ENCODE peak calls at places on chromosomes 13 and 19, in five cellular contexts. One of them, this sample, is unnamed.

GRCh38 chr19:47509973-47510372 is 4.9 kb downstream of the NAPA start:
- DNase-seq in H1: no peak
- DNase-seq in fibroblast of lung: no peak
- DNase-seq in uterus: no peak
- DNase-seq in cardiac muscle cell: no peak
- DNase-seq in this sample: no peak

GRCh38 chr13:101552797-101553196 is 100.3 kb downstream of the ITGBL1 start:
- DNase-seq in uterus: no peak
- DNase-seq in cardiac muscle cell: no peak
- DNase-seq in H1: no peak
- DNase-seq in fibroblast of lung: peak
- DNase-seq in this sample: no peak

GRCh38 chr19:12840091-12841079 is 2.1 kb downstream of the MAST1 start:
- DNase-seq in uterus: no peak
- DNase-seq in H1: peak
- DNase-seq in cardiac muscle cell: peak
- DNase-seq in fibroblast of lung: peak
- DNase-seq in this sample: peak

GRCh38 chr13:95716231-95716630 is 39.3 kb downstream of the DNAJC3 start:
- DNase-seq in cardiac muscle cell: no peak
- DNase-seq in uterus: no peak
- DNase-seq in fibroblast of lung: no peak
- DNase-seq in H1: no peak
- DNase-seq in this sample: no peak

GRCh38 chr19:55576746-55577145 is 3.9 kb downstream of the ZNF579 start:
- DNase-seq in uterus: no peak
- DNase-seq in cardiac muscle cell: no peak
- DNase-seq in fibroblast of lung: no peak
- DNase-seq in H1: no peak
- DNase-seq in this sample: no peak

GRCh38 chr19:6580313-6580712 is 10.6 kb downstream of the CD70 start:
- DNase-seq in fibroblast of lung: peak
- DNase-seq in uterus: no peak
- DNase-seq in cardiac muscle cell: no peak
- DNase-seq in H1: no peak
- DNase-seq in this sample: no peak

GRCh38 chr19:54464044-54464623 is 556 bp upstream of the LENG9 start:
- DNase-seq in cardiac muscle cell: peak
- DNase-seq in uterus: peak
- DNase-seq in H1: peak
- DNase-seq in fibroblast of lung: peak
- DNase-seq in this sample: peak

GRCh38 chr13:66748712-66749111 is 481.4 kb downstream of the PCDH9 start:
- DNase-seq in uterus: no peak
- DNase-seq in H1: no peak
- DNase-seq in fibroblast of lung: no peak
- DNase-seq in cardiac muscle cell: no peak
- DNase-seq in this sample: no peak

GRCh38 chr13:40197049-40197448 is 469.4 kb downstream of the FOXO1 start:
- DNase-seq in H1: no peak
- DNase-seq in cardiac muscle cell: no peak
- DNase-seq in uterus: no peak
- DNase-seq in fibroblast of lung: no peak
- DNase-seq in this sample: no peak

GRCh38 chr19:19657397-19657783 is 6.1 kb downstream of the ATP13A1 start:
- DNase-seq in H1: no peak
- DNase-seq in fibroblast of lung: no peak
- DNase-seq in cardiac muscle cell: no peak
- DNase-seq in uterus: no peak
- DNase-seq in this sample: no peak

GRCh38 chr19:367561-367960 is 23.0 kb upstream of the MIER2 start:
- DNase-seq in uterus: no peak
- DNase-seq in fibroblast of lung: no peak
- DNase-seq in cardiac muscle cell: no peak
- DNase-seq in H1: no peak
- DNase-seq in this sample: no peak

GRCh38 chr19:11256189-11256588 is 6.1 kb downstream of the DOCK6 start:
- DNase-seq in uterus: no peak
- DNase-seq in fibroblast of lung: peak
- DNase-seq in cardiac muscle cell: no peak
- DNase-seq in H1: no peak
- DNase-seq in this sample: peak

GRCh38 chr13:43036386-43037220 is 13.2 kb downstream of the DNAJC15 start:
- DNase-seq in cardiac muscle cell: no peak
- DNase-seq in uterus: no peak
- DNase-seq in H1: no peak
- DNase-seq in fibroblast of lung: peak
- DNase-seq in this sample: peak

GRCh38 chr19:43618921-43619261 is 538 bp downstream of the ZNF428 start:
- DNase-seq in cardiac muscle cell: no peak
- DNase-seq in fibroblast of lung: no peak
- DNase-seq in uterus: no peak
- DNase-seq in H1: no peak
- DNase-seq in this sample: no peak

GRCh38 chr13:30585748-30586262 is 31.9 kb upstream of the USPL1 start:
- DNase-seq in uterus: no peak
- DNase-seq in H1: no peak
- DNase-seq in fibroblast of lung: peak
- DNase-seq in cardiac muscle cell: no peak
- DNase-seq in this sample: no peak

GRCh38 chr19:33662391-33662790 is 40.6 kb downstream of the CHST8 start:
- DNase-seq in H1: no peak
- DNase-seq in uterus: no peak
- DNase-seq in fibroblast of lung: no peak
- DNase-seq in cardiac muscle cell: no peak
- DNase-seq in this sample: no peak

GRCh38 chr19:571127-571974 is 1.0 kb upstream of the BSG start:
- DNase-seq in fibroblast of lung: peak
- DNase-seq in uterus: peak
- DNase-seq in H1: no peak
- DNase-seq in cardiac muscle cell: peak
- DNase-seq in this sample: no peak

GRCh38 chr19:51546650-51547396 is 15.4 kb upstream of the SIGLEC6 start:
- DNase-seq in uterus: no peak
- DNase-seq in fibroblast of lung: no peak
- DNase-seq in H1: no peak
- DNase-seq in cardiac muscle cell: no peak
- DNase-seq in this sample: no peak

GRCh38 chr13:30376426-30377311 is 45.6 kb upstream of the UBE2L5 start:
- DNase-seq in uterus: no peak
- DNase-seq in fibroblast of lung: no peak
- DNase-seq in H1: no peak
- DNase-seq in cardiac muscle cell: peak
- DNase-seq in this sample: no peak

DNA sequence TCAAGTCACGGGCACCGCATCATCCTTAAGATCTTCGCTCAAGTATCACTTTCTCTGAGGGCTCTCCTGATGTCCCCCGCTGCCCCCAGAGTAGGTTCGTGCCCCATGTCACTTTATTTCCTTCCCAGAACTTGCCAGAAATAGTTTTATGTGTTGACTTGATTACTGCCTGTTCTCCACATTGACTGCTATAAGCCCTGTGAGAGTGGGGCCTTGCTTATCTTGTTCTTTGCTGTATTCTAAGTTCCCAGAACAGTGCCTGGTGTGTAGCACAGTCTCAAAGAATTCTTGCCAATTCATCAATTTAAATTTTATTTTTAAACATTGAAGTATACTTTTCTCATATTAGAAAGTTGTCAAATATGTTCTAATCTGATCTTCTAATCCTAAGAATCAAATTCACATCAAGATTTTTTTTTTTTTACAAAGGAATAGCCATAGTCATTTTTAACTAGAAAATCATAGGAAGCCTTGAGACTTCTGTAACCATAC is 32.1 kb upstream of the GPR183 start:
- DNase-seq in uterus: no peak
- DNase-seq in fibroblast of lung: no peak
- DNase-seq in H1: no peak
- DNase-seq in cardiac muscle cell: peak
- DNase-seq in this sample: no peak
- TF ChIP-seq CTCF in uterus: no peak
- TF ChIP-seq CTCF in fibroblast of lung: no peak
- TF ChIP-seq CTCF in H1: no peak
- TF ChIP-seq CTCF in cardiac muscle cell: no peak
- TF ChIP-seq CTCF in this sample: no peak

GRCh38 chr13:72696590-72696989 is 30.8 kb downstream of the MZT1 start:
- DNase-seq in uterus: no peak
- DNase-seq in fibroblast of lung: peak
- DNase-seq in H1: no peak
- DNase-seq in cardiac muscle cell: no peak
- DNase-seq in this sample: no peak
- TF ChIP-seq CTCF in uterus: no peak
- TF ChIP-seq CTCF in fibroblast of lung: no peak
- TF ChIP-seq CTCF in H1: no peak
- TF ChIP-seq CTCF in cardiac muscle cell: peak
- TF ChIP-seq CTCF in this sample: peak

GRCh38 chr19:41205995-41206394 is 13.0 kb downstream of the CYP2S1 start:
- DNase-seq in uterus: no peak
- DNase-seq in H1: no peak
- DNase-seq in fibroblast of lung: no peak
- DNase-seq in cardiac muscle cell: no peak
- DNase-seq in this sample: no peak
- TF ChIP-seq CTCF in uterus: no peak
- TF ChIP-seq CTCF in H1: no peak
- TF ChIP-seq CTCF in fibroblast of lung: no peak
- TF ChIP-seq CTCF in cardiac muscle cell: no peak
- TF ChIP-seq CTCF in this sample: no peak

GRCh38 chr13:27765650-27766049 is 26.6 kb upstream of the GSX1 start:
- DNase-seq in H1: no peak
- DNase-seq in fibroblast of lung: no peak
- DNase-seq in uterus: no peak
- DNase-seq in cardiac muscle cell: no peak
- DNase-seq in this sample: no peak
- TF ChIP-seq CTCF in H1: peak
- TF ChIP-seq CTCF in fibroblast of lung: no peak
- TF ChIP-seq CTCF in uterus: no peak
- TF ChIP-seq CTCF in cardiac muscle cell: no peak
- TF ChIP-seq CTCF in this sample: no peak

GRCh38 chr13:63048648-63049047 is 1633.0 kb upstream of the PCDH20 start:
- DNase-seq in H1: no peak
- DNase-seq in fibroblast of lung: peak
- DNase-seq in uterus: no peak
- DNase-seq in cardiac muscle cell: no peak
- DNase-seq in this sample: no peak
- TF ChIP-seq CTCF in H1: no peak
- TF ChIP-seq CTCF in fibroblast of lung: no peak
- TF ChIP-seq CTCF in uterus: no peak
- TF ChIP-seq CTCF in cardiac muscle cell: no peak
- TF ChIP-seq CTCF in this sample: no peak

DNA sequence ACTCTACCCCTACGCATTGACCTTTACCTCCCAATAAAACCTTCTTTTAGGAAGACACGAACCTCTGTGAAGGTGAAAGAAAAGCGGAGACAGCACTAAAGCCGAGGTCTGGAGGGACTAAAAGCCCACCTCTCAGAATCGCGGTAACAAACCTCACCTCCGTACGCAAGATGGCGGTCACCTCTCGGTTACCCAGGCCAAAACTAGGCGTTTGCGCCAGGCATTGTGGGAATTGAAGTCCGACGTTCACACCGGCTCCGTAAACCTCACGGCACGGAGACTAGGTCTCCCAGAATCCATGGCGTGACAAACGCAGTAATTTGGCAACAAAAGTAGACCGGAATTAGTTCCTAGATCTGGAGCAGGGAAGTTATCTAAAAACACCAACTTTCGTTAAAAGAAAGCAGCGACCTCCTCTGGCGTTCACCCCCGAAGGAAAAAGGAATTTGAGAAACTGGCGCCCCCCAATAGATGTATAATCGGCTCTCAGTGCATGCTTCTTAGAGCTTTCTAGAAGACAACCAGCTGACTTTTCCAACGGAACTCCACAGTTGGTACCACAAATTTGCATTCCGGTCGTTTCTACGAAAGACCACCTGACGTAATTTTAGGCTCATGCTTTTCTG is at the start of gene N4BP2L2:
- DNase-seq in fibroblast of lung: peak
- DNase-seq in H1: peak
- DNase-seq in uterus: peak
- DNase-seq in cardiac muscle cell: peak
- DNase-seq in this sample: peak
- TF ChIP-seq CTCF in fibroblast of lung: peak
- TF ChIP-seq CTCF in H1: no peak
- TF ChIP-seq CTCF in uterus: peak
- TF ChIP-seq CTCF in cardiac muscle cell: peak
- TF ChIP-seq CTCF in this sample: peak

GRCh38 chr13:110407021-110407420 is 99.9 kb downstream of the COL4A2 start:
- DNase-seq in fibroblast of lung: no peak
- DNase-seq in uterus: no peak
- DNase-seq in cardiac muscle cell: no peak
- DNase-seq in H1: no peak
- DNase-seq in this sample: no peak
- TF ChIP-seq CTCF in fibroblast of lung: no peak
- TF ChIP-seq CTCF in uterus: no peak
- TF ChIP-seq CTCF in cardiac muscle cell: no peak
- TF ChIP-seq CTCF in H1: peak
- TF ChIP-seq CTCF in this sample: no peak

DNA sequence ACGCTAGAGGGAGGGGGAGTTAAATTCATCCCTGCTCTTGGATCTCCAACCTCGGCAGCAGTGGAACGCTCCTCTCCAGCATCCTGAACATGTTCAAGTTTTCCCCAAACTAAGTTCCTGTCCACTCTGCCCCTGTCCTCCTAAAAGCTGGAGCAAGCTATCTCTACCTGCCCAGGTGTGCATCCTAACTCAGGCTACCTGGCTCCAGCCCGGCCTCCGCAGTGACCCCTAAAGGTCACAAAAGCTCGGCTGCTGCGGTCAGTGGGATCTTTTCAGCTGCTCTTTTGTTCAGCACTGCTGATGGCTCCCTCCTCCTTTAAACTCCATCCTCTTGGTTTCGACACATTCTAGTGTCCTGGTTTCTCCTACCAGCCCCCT is 1.4 kb downstream of the DCUN1D2 start:
- DNase-seq in uterus: no peak
- DNase-seq in H1: no peak
- DNase-seq in cardiac muscle cell: peak
- DNase-seq in fibroblast of lung: peak
- DNase-seq in this sample: no peak
- TF ChIP-seq CTCF in uterus: no peak
- TF ChIP-seq CTCF in H1: peak
- TF ChIP-seq CTCF in cardiac muscle cell: peak
- TF ChIP-seq CTCF in fibroblast of lung: no peak
- TF ChIP-seq CTCF in this sample: no peak

This sample was measured in heart right ventricle.